ENCODE peak calls at places on chromosomes 6 and 20, in six cellular contexts. P, D, X, S, I and V are unnamed samples.

GRCh38 chr6:40997256-40997957 is 41.6 kb downstream of the UNC5CL start:
- DNase-seq in X (peak; percentile 86), D (peak; percentile 67), S (peak; percentile 78), I (no peak), P (no peak), V (no peak)

GRCh38 chr6:16511048-16511660 is 250.1 kb downstream of the ATXN1 start:
- DNase-seq in D (no peak), X (peak; percentile 38), I (no peak), P (no peak), S (peak; percentile 48), V (no peak)

GRCh38 chr6:12147557-12148316 is 135.6 kb downstream of the HIVEP1 start:
- DNase-seq in I (no peak), X (no peak), P (no peak), D (no peak), S (peak; percentile 37), V (no peak)

GRCh38 chr6:30568245-30568644 is 3.0 kb upstream of the ABCF1 start:
- DNase-seq in D (no peak), S (no peak), I (no peak), X (no peak), P (no peak), V (no peak)

GRCh38 chr20:53738039-53738944 is 144.7 kb upstream of the ZNF217 start:
- DNase-seq in D (peak; percentile 85), P (peak; percentile 70), S (peak; percentile 90), I (peak; percentile 78), X (peak; percentile 95), V (no peak)

GRCh38 chr20:62952373-62953166 is at the start of gene SLC17A9:
- DNase-seq in P (no peak), S (peak; percentile 12), X (no peak), I (peak; percentile 90), D (peak; percentile 84), V (peak; percentile 94)

GRCh38 chr6:154814063-154814462 is 80.8 kb downstream of the SCAF8 start:
- DNase-seq in P (no peak), D (no peak), X (no peak), I (no peak), S (no peak), V (no peak)

GRCh38 chr20:31918471-31919105 is 33.3 kb downstream of the PDRG1 start:
- DNase-seq in X (no peak), S (peak; percentile 10), P (no peak), I (no peak), D (no peak), V (no peak)

GRCh38 chr6:136737343-136738177 is 54.7 kb downstream of the MAP3K5 start:
- DNase-seq in X (no peak), D (no peak), S (peak; percentile 82), I (no peak), P (no peak), V (no peak)

GRCh38 chr6:148611213-148611612 is 135.6 kb upstream of the UST start:
- DNase-seq in S (no peak), X (no peak), P (peak; percentile 73), I (no peak), D (no peak), V (no peak)

GRCh38 chr20:50911716-50912115 is 19.5 kb downstream of the ADNP start:
- DNase-seq in I (no peak), X (no peak), D (no peak), P (no peak), S (peak; percentile 35), V (no peak)

GRCh38 chr20:20877079-20877478 is 164.6 kb upstream of the RALGAPA2 start:
- DNase-seq in I (no peak), S (no peak), D (no peak), X (no peak), P (no peak), V (no peak)

GRCh38 chr6:145373826-145374225 is 361.5 kb downstream of the EPM2A start:
- DNase-seq in S (no peak), I (no peak), D (no peak), X (no peak), P (no peak), V (no peak)

GRCh38 chr20:19492937-19493336 is 265.1 kb upstream of the RIN2 start:
- DNase-seq in P (no peak), I (no peak), X (no peak), D (no peak), S (no peak), V (no peak)

GRCh38 chr20:49430320-49430719 is 52.1 kb downstream of the KCNB1 start:
- DNase-seq in S (no peak), X (no peak), D (no peak), I (no peak), P (no peak), V (no peak)

GRCh38 chr6:28208180-28208659 is 16.9 kb upstream of the ZSCAN9 start:
- DNase-seq in S (no peak), I (no peak), P (no peak), D (no peak), X (no peak), V (no peak)

GRCh38 chr6:101429291-101429690 is 35.8 kb downstream of the GRIK2 start:
- DNase-seq in I (no peak), S (peak; percentile 49), P (no peak), D (no peak), X (no peak), V (no peak)

GRCh38 chr6:89830385-89830809 is 717 bp downstream of the CASP8AP2 start:
- DNase-seq in P (no peak), D (no peak), X (no peak), S (no peak), I (no peak), V (no peak)

GRCh38 chr6:89829591-89830384 is at the start of gene CASP8AP2:
- DNase-seq in X (peak; percentile 97), I (peak; percentile 92), D (peak; percentile 95), P (peak; percentile 95), S (peak; percentile 98), V (peak; percentile 95)

GRCh38 chr6:89826029-89826528 is 3.6 kb upstream of the CASP8AP2 start:
- DNase-seq in X (no peak), P (no peak), S (peak; percentile 73), I (no peak), D (no peak), V (no peak)

GRCh38 chr6:89828988-89829590 is 591 bp upstream of the CASP8AP2 start:
- DNase-seq in P (no peak), D (no peak), I (no peak), S (no peak), X (no peak), V (peak; percentile 81)
- TF ChIP-seq POLR2A in P (no peak), D (no peak), I (peak; percentile 17), S (no peak), X (no peak), V (no peak)

DNA sequence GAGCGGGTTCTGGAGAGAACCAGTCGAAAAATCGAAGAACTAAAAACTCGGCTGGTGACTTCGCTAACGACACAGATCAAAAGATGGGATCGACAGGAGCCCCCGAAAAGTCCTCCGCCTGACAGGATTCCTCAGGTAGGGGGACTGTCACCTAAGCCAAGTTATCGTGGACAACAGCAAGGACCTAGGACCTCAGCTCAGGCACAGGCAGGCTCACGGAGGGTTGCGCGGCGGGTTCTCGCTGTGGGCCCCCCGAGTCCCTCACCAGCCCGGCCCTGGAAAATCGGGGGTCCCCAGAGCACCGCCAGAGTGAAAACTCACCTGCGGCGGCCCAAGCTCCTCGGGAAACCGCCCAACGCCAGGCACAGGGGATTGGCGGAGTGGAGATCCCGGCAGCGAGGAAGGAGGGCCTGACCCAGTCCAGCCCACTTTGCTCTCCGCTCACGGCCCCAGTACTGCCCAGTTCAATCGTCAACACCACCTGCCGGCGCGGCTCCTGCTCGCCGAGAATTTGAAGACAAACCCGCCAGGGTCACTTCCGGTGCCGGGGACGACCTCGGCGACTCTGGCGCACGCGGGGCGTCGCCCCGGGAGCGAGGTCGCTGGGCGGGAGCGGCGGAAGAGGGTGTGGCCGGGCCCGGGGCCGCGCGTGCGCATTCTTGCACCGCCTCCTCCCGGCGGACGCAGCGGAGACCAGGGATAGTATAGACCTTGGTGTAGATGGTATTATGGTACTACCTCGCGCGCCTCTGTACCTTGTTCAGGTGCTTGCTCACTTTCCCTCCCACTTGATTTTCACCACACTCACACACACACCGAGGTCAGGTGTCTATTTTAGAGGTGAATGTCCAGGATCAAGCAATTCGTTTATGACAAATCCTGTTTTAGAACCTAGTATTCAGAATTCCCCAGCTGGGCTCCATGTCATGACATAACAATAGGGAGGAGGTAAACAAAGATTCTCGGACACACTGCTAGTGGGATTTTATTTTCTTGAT is at the start of gene KATNA1:
- DNase-seq in D (peak; percentile 91), P (peak; percentile 63), X (peak; percentile 90), S (peak; percentile 58), I (peak; percentile 94), V (peak; percentile 96)
- H3K4me1 ChIP-seq in D (peaks cover 28% of the 10 kb centered on the region), P (no peaks in the 10 kb centered on the region), X (peaks cover 14% of the 10 kb centered on the region), S (no peaks in the 10 kb centered on the region), I (no peaks in the 10 kb centered on the region), V (peaks cover 27% of the 10 kb centered on the region)

GRCh38 chr6:17904491-17905120 is 82.8 kb downstream of the KIF13A start:
- DNase-seq in S (peak; percentile 33), D (no peak), I (no peak), P (no peak), X (no peak), V (no peak)

GRCh38 chr6:17908831-17909230 is 78.6 kb downstream of the KIF13A start:
- DNase-seq in S (no peak), I (no peak), D (no peak), X (peak; percentile 9), P (no peak), V (no peak)

GRCh38 chr6:17910178-17910577 is 77.3 kb downstream of the KIF13A start:
- DNase-seq in P (no peak), S (no peak), X (no peak), I (no peak), D (no peak), V (no peak)

GRCh38 chr6:17905611-17906592 is 81.5 kb downstream of the KIF13A start:
- DNase-seq in X (peak; percentile 14), I (no peak), P (no peak), D (no peak), S (peak; percentile 87), V (no peak)

DNA sequence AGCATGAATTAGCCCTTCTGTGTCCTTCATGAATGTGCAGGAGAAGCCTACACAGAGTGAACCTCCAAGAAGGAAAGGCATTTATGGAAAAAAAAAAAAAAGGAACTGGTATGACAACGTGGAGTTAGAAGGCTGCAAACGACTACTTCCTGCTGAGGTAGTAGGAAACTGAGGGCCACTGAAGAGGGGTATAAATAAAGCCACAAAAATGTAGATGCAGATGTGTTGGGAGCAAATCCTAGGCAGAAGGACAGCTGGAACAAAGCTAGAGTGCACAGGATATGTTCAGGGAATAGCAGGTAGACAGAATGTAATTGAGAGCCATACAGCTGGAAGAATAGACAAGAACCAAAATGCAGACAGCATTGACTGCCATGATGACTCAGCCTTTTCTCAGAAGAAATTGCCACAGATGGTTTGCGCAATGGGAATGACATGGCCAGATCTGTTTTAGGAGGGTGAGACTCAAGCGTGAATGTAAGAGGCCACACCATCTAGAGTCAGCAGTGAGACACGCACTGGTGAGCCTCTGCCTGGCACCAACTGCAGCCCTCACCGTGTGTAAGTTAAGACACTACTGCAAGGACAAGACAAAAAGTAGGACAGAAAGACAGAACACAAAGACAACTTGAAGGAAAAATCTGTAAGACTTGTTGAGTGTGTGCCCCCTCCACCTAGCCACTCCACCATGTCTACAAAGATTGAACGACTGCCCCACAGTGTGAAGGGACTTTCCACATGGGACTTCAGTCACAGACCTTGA is 79.8 kb downstream of the KIF13A start:
- DNase-seq in X (peak; percentile 95), P (peak; percentile 51), S (peak; percentile 100), I (no peak), D (peak; percentile 63), V (peak; percentile 80)
- TF ChIP-seq POLR2A in X (no peak), P (no peak), S (no peak), I (no peak), D (no peak), V (no peak)

DNA sequence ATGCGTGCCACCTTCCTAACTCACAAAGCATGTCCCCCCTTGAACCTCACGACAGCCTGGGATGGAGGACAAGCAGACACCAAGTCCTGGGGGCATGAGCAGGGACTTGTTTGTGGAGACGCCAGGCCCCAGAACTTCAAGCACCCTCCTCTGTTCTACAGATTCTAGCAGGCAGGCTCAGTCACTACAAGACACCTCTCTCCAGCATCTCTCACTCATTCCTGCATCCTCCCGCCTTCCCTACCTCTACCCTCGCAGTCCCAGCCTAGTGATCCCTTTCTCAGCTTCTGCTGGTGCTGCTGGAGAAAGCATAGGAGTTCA is 3.7 kb downstream of the LRP11 start:
- DNase-seq in S (no peak), X (no peak), P (no peak), I (no peak), D (no peak), V (no peak)
- H3K4me1 ChIP-seq in S (peaks cover 30% of the 10 kb centered on the region), X (peaks cover 74% of the 10 kb centered on the region), P (no peaks in the 10 kb centered on the region), I (no peaks in the 10 kb centered on the region), D (peaks cover 63% of the 10 kb centered on the region), V (peaks cover 8% of the 10 kb centered on the region)